ENCODE peak calls at places on chromosomes 1 and 21, in four cellular contexts. One of them, this sample, is unnamed.

GRCh38 chr1:86782482-86782881 is 78.1 kb downstream of the SH3GLB1 start:
- DNase-seq in heart left ventricle: no peak
- DNase-seq in thyroid gland: no peak
- DNase-seq in cardiac fibroblast: no peak
- DNase-seq in this sample: no peak

GRCh38 chr1:227490478-227490877 is 72.9 kb upstream of the ZNF678 start:
- DNase-seq in thyroid gland: no peak
- DNase-seq in heart left ventricle: no peak
- DNase-seq in cardiac fibroblast: no peak
- DNase-seq in this sample: no peak

GRCh38 chr1:67853704-67854103 is 20.4 kb upstream of the GNG12 start:
- DNase-seq in cardiac fibroblast: peak; percentile 88
- DNase-seq in heart left ventricle: peak; percentile 75
- DNase-seq in thyroid gland: peak; percentile 38
- DNase-seq in this sample: peak; percentile 38

GRCh38 chr1:109438798-109439297 is 12.6 kb upstream of the PSMA5 start:
- DNase-seq in heart left ventricle: no peak
- DNase-seq in cardiac fibroblast: peak; percentile 84
- DNase-seq in thyroid gland: no peak
- DNase-seq in this sample: peak; percentile 19

GRCh38 chr1:221841291-221841982 is 99.5 kb upstream of the DUSP10 start:
- DNase-seq in cardiac fibroblast: peak; percentile 54
- DNase-seq in heart left ventricle: no peak
- DNase-seq in thyroid gland: no peak
- DNase-seq in this sample: no peak

GRCh38 chr1:17200246-17200645 is 4.7 kb upstream of the PADI1 start:
- DNase-seq in heart left ventricle: no peak
- DNase-seq in thyroid gland: no peak
- DNase-seq in cardiac fibroblast: peak; percentile 45
- DNase-seq in this sample: no peak

GRCh38 chr1:19351858-19352257 is 39.7 kb downstream of the SLC66A1 start:
- DNase-seq in thyroid gland: no peak
- DNase-seq in heart left ventricle: no peak
- DNase-seq in cardiac fibroblast: no peak
- DNase-seq in this sample: no peak

GRCh38 chr1:214559079-214559478 is 7.7 kb upstream of the PTPN14 start:
- DNase-seq in cardiac fibroblast: no peak
- DNase-seq in thyroid gland: no peak
- DNase-seq in heart left ventricle: no peak
- DNase-seq in this sample: no peak

GRCh38 chr1:113904292-113904673 is 316 bp downstream of the AP4B1 start:
- DNase-seq in cardiac fibroblast: no peak
- DNase-seq in heart left ventricle: no peak
- DNase-seq in thyroid gland: no peak
- DNase-seq in this sample: no peak

GRCh38 chr1:115160728-115161127 is 71.4 kb upstream of the TSPAN2 start:
- DNase-seq in cardiac fibroblast: peak; percentile 17
- DNase-seq in heart left ventricle: no peak
- DNase-seq in thyroid gland: no peak
- DNase-seq in this sample: no peak

GRCh38 chr1:41399148-41399795 is 38.0 kb downstream of the FOXO6 start:
- DNase-seq in heart left ventricle: no peak
- DNase-seq in cardiac fibroblast: no peak
- DNase-seq in thyroid gland: no peak
- DNase-seq in this sample: no peak

GRCh38 chr21:32249551-32250280 is 29.1 kb downstream of the MIS18A start:
- DNase-seq in heart left ventricle: no peak
- DNase-seq in thyroid gland: no peak
- DNase-seq in cardiac fibroblast: no peak
- DNase-seq in this sample: no peak

GRCh38 chr1:83033682-83034081 is 965.2 kb downstream of the TTLL7 start:
- DNase-seq in cardiac fibroblast: no peak
- DNase-seq in thyroid gland: no peak
- DNase-seq in heart left ventricle: no peak
- DNase-seq in this sample: no peak

GRCh38 chr1:211330282-211330936 is 3.8 kb downstream of the TRAF5 start:
- DNase-seq in thyroid gland: no peak
- DNase-seq in cardiac fibroblast: no peak
- DNase-seq in heart left ventricle: no peak
- DNase-seq in this sample: no peak

GRCh38 chr1:226738421-226738994 is 574 bp downstream of the ITPKB start:
- DNase-seq in thyroid gland: peak; percentile 40
- DNase-seq in cardiac fibroblast: peak; percentile 41
- DNase-seq in heart left ventricle: peak; percentile 77
- DNase-seq in this sample: peak; percentile 64

GRCh38 chr21:42724226-42724920 is 71.0 kb downstream of the PDE9A start:
- DNase-seq in heart left ventricle: no peak
- DNase-seq in cardiac fibroblast: peak; percentile 96
- DNase-seq in thyroid gland: peak; percentile 41
- DNase-seq in this sample: no peak

GRCh38 chr1:160942926-160943325 is 11.7 kb downstream of the ITLN2 start:
- DNase-seq in heart left ventricle: no peak
- DNase-seq in cardiac fibroblast: peak; percentile 38
- DNase-seq in thyroid gland: peak; percentile 8
- DNase-seq in this sample: no peak

GRCh38 chr1:34398205-34398915 is 221.7 kb downstream of the C1orf94 start:
- DNase-seq in cardiac fibroblast: no peak
- DNase-seq in thyroid gland: no peak
- DNase-seq in heart left ventricle: no peak
- DNase-seq in this sample: no peak

GRCh38 chr1:186892936-186893335 is 64.2 kb downstream of the PLA2G4A start:
- DNase-seq in cardiac fibroblast: no peak
- DNase-seq in thyroid gland: no peak
- DNase-seq in heart left ventricle: no peak
- DNase-seq in this sample: no peak

GRCh38 chr1:186899577-186899976 is 70.8 kb downstream of the PLA2G4A start:
- DNase-seq in heart left ventricle: no peak
- DNase-seq in cardiac fibroblast: no peak
- DNase-seq in thyroid gland: no peak
- DNase-seq in this sample: peak; percentile 7

GRCh38 chr1:186897008-186897407 is 68.3 kb downstream of the PLA2G4A start:
- DNase-seq in cardiac fibroblast: peak; percentile 29
- DNase-seq in heart left ventricle: no peak
- DNase-seq in thyroid gland: no peak
- DNase-seq in this sample: no peak

GRCh38 chr1:186894415-186894814 is 65.7 kb downstream of the PLA2G4A start:
- DNase-seq in thyroid gland: no peak
- DNase-seq in cardiac fibroblast: peak; percentile 35
- DNase-seq in heart left ventricle: no peak
- DNase-seq in this sample: no peak

DNA sequence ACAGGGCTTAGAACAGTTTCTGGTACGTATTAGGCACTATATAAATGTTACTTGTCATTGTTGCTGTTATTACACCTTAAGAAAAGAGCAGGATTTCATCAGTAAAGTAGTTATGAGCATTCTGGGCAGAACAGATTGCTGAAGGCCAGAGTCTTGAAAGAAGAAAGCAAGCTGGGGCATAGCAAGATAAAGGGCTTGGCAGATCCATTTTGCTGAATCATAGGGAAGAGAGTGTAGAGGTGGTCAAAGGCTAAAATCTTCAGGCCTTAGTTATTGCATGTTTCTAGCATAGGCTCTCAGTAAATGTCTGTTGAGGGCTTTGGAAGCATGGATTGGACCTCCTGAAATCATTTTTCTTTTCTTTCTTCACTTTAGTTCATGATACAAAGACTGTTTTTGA is 67.5 kb downstream of the PLA2G4A start:
- DNase-seq in cardiac fibroblast: peak; percentile 72
- DNase-seq in thyroid gland: no peak
- DNase-seq in heart left ventricle: no peak
- DNase-seq in this sample: no peak
- TF ChIP-seq CTCF in cardiac fibroblast: no peak
- TF ChIP-seq CTCF in thyroid gland: no peak
- TF ChIP-seq CTCF in heart left ventricle: no peak
- TF ChIP-seq CTCF in this sample: no peak

DNA sequence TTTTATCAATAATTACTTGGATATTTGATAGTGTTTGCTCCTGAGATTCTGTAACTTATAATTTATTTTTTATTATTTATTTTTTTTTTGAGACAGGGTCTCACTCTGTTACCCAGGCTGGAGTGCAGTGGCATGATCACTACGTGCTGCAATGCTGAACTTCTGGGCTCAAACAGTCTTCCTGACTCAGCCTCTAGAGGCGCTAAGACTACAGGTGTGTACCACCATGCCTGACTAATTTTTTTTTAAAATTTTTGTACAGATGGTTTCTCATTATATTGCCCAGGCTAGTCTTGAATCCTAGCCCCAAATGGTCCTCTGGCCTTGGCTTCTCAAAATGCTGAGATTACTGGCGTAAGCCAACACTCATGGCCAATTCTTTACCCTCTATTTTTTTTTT is 845.5 kb upstream of the ADGRL4 start:
- DNase-seq in heart left ventricle: no peak
- DNase-seq in cardiac fibroblast: no peak
- DNase-seq in thyroid gland: no peak
- DNase-seq in this sample: no peak
- TF ChIP-seq CTCF in heart left ventricle: no peak
- TF ChIP-seq CTCF in cardiac fibroblast: peak; percentile 10
- TF ChIP-seq CTCF in thyroid gland: no peak
- TF ChIP-seq CTCF in this sample: no peak

DNA sequence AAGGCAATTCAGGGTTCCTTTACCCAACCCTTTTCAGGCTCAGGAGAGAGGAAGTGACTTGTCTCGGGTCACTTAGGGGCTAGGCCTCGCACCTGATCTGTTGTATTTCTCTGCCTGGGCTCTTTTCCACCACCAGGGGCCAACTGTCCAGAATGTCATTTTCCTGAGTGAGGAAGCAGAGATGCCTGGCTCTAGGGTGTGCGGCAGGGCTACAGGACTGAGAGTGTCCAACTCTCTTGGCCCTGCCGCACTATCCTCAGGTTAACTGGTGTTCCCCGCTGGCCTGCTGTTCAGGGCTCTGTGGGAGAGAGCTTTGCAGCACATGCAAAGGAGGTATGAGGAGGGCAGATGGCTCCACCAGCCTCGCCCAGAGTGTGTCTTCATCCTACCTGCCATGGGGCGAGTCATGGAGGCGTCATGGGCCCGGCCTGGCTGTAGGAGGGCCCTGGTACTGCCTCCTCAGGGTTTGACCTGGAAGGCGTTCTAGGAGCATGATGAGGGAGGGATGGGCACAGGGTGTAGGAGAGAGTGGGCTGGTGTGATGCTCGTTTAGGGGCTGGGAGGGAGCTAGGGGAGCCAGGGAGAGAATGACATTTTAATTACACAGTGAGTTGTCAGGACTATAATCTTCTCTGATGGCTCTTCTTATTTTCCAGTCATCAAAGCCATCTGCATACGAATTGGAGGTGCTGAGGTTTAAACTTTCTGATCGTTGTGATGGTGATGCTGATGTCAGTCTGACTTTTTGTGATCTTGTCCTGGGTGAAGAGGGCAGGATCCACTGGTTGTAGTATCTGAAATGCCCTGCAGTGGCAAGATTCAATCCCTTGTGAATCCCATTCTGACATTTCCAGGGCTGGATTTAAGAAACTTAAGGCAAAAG is 128.4 kb downstream of the NOS1AP start:
- DNase-seq in thyroid gland: no peak
- DNase-seq in cardiac fibroblast: no peak
- DNase-seq in heart left ventricle: no peak
- DNase-seq in this sample: no peak
- TF ChIP-seq CTCF in thyroid gland: no peak
- TF ChIP-seq CTCF in cardiac fibroblast: no peak
- TF ChIP-seq CTCF in heart left ventricle: no peak
- TF ChIP-seq CTCF in this sample: no peak

DNA sequence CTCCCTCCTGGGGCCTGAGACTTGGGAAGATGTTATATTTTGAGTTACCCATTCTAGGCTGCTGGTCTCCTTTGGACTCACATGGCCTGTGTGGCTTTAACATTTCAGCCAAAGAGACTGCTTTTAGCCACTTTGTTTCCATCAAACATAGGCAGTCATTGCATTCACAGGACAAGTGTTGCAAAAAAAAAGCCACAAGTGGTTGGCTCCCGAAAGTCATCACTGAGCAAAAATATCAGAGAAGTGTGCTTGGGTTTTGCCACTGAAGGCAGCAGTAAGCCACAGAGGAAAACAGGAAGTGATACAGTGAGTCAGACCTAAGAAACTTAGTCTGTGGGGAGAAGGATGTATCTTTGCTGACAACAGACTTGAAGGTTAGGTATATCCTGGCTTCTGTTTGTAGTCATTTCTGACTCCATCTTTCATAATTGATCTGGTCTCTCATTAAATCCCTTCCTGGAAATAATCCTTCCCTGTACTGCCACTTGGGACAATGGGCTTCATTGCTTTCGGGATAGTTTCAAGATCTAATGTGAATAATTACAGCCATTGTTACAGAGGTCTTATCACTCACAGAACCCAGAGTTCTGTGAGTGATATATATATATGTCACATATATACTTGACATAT is 80.9 kb downstream of the COLGALT2 start:
- DNase-seq in heart left ventricle: no peak
- DNase-seq in cardiac fibroblast: peak; percentile 78
- DNase-seq in thyroid gland: no peak
- DNase-seq in this sample: peak; percentile 84
- TF ChIP-seq CTCF in heart left ventricle: no peak
- TF ChIP-seq CTCF in cardiac fibroblast: peak; percentile 44
- TF ChIP-seq CTCF in thyroid gland: no peak
- TF ChIP-seq CTCF in this sample: peak; percentile 11

GRCh38 chr1:54356680-54357147 is 49.5 kb downstream of the SSBP3 start:
- DNase-seq in heart left ventricle: no peak
- DNase-seq in thyroid gland: no peak
- DNase-seq in cardiac fibroblast: no peak
- DNase-seq in this sample: peak; percentile 56
- TF ChIP-seq CTCF in heart left ventricle: no peak
- TF ChIP-seq CTCF in thyroid gland: no peak
- TF ChIP-seq CTCF in cardiac fibroblast: no peak
- TF ChIP-seq CTCF in this sample: no peak

GRCh38 chr1:244937099-244937498 is 72.8 kb upstream of the HNRNPU start:
- DNase-seq in heart left ventricle: no peak
- DNase-seq in cardiac fibroblast: no peak
- DNase-seq in thyroid gland: no peak
- DNase-seq in this sample: no peak
- TF ChIP-seq CTCF in heart left ventricle: no peak
- TF ChIP-seq CTCF in cardiac fibroblast: no peak
- TF ChIP-seq CTCF in thyroid gland: no peak
- TF ChIP-seq CTCF in this sample: no peak